ENCODE peak calls at places on chromosomes 1 and 21, in four cellular contexts. Z, V, C and L are unnamed samples. For H3K4me1, the result is how much of the 10 kb centered on the place peaks cover.

GRCh38 chr1:42152119-42152518 is 1.1 kb upstream of the GUCA2B start:
- DNase-seq in V (no peak), Z (no peak), C (no peak), L (no peak)

GRCh38 chr1:213507472-213508223 is 456.6 kb downstream of the RPS6KC1 start:
- DNase-seq in C (peak), V (no peak), Z (no peak), L (no peak)

GRCh38 chr1:200139661-200140250 is 112.2 kb downstream of the NR5A2 start:
- DNase-seq in C (peak), Z (peak), V (peak), L (peak)

GRCh38 chr1:240998024-240998423 is 359.0 kb downstream of the RGS7 start:
- DNase-seq in V (no peak), C (no peak), Z (no peak), L (no peak)

GRCh38 chr1:28258628-28259251 is 578 bp upstream of the SESN2 start:
- DNase-seq in V (no peak), C (no peak), Z (peak), L (no peak)

GRCh38 chr1:169003864-169004516 is 102.5 kb upstream of the ATP1B1 start:
- DNase-seq in V (no peak), Z (no peak), C (no peak), L (no peak)

GRCh38 chr1:170240409-170240808 is 94.7 kb downstream of the NTMT2 start:
- DNase-seq in Z (no peak), C (no peak), V (no peak), L (no peak)

GRCh38 chr1:192477630-192478029 is 97.9 kb upstream of the RGS1 start:
- DNase-seq in Z (peak), V (no peak), C (peak), L (no peak)

GRCh38 chr1:230291731-230292620 is 134.2 kb downstream of the PGBD5 start:
- DNase-seq in Z (no peak), C (no peak), V (no peak), L (no peak)

GRCh38 chr21:38123626-38124025 is 133.2 kb upstream of the KCNJ15 start:
- DNase-seq in C (no peak), V (no peak), Z (no peak), L (no peak)

GRCh38 chr1:64343105-64343960 is 126.6 kb upstream of the CACHD1 start:
- DNase-seq in Z (no peak), C (no peak), V (peak), L (peak)

GRCh38 chr1:94531664-94532063 is 9.9 kb downstream of the F3 start:
- DNase-seq in V (no peak), Z (no peak), C (no peak), L (no peak)

GRCh38 chr1:95625224-95625623 is 391.2 kb downstream of the RWDD3 start:
- DNase-seq in C (peak), Z (no peak), V (no peak), L (no peak)

GRCh38 chr1:76066390-76066789 is 8.2 kb upstream of the ST6GALNAC3 start:
- DNase-seq in Z (no peak), V (no peak), C (no peak), L (no peak)

GRCh38 chr1:168288311-168289052 is 7.8 kb downstream of the TBX19 start:
- DNase-seq in C (no peak), V (no peak), Z (peak), L (no peak)

GRCh38 chr21:41188476-41189146 is 20.7 kb downstream of the BACE2 start:
- DNase-seq in Z (no peak), V (no peak), C (no peak), L (no peak)

GRCh38 chr1:235156265-235156664 is 4.8 kb downstream of the RBM34 start:
- DNase-seq in Z (no peak), V (no peak), C (peak), L (no peak)

GRCh38 chr1:64515427-64515826 is 45.5 kb downstream of the CACHD1 start:
- DNase-seq in C (no peak), V (no peak), Z (no peak), L (no peak)

GRCh38 chr1:217919683-217920502 is 288.7 kb downstream of the SPATA17 start:
- DNase-seq in C (no peak), V (no peak), Z (no peak), L (no peak)

GRCh38 chr1:161119017-161119378 is 1.1 kb downstream of the NIT1 start:
- DNase-seq in C (no peak), Z (peak), V (no peak), L (no peak)

GRCh38 chr1:54842963-54843362 is 41.8 kb upstream of the TTC22 start:
- DNase-seq in C (no peak), V (no peak), Z (no peak), L (no peak)

GRCh38 chr21:16309250-16309971 is 579.6 kb downstream of the USP25 start:
- DNase-seq in Z (no peak), C (no peak), V (no peak), L (no peak)

GRCh38 chr21:26956216-26956615 is 10.7 kb downstream of the ADAMTS5 start:
- DNase-seq in C (no peak), V (no peak), Z (no peak), L (no peak)

GRCh38 chr21:26954591-26955214 is 12.2 kb downstream of the ADAMTS5 start:
- DNase-seq in V (no peak), Z (no peak), C (no peak), L (no peak)

GRCh38 chr21:26948194-26948593 is 18.7 kb downstream of the ADAMTS5 start:
- DNase-seq in C (no peak), V (no peak), Z (no peak), L (no peak)

GRCh38 chr21:26949830-26950229 is 17.1 kb downstream of the ADAMTS5 start:
- DNase-seq in V (no peak), C (no peak), Z (no peak), L (no peak)

DNA sequence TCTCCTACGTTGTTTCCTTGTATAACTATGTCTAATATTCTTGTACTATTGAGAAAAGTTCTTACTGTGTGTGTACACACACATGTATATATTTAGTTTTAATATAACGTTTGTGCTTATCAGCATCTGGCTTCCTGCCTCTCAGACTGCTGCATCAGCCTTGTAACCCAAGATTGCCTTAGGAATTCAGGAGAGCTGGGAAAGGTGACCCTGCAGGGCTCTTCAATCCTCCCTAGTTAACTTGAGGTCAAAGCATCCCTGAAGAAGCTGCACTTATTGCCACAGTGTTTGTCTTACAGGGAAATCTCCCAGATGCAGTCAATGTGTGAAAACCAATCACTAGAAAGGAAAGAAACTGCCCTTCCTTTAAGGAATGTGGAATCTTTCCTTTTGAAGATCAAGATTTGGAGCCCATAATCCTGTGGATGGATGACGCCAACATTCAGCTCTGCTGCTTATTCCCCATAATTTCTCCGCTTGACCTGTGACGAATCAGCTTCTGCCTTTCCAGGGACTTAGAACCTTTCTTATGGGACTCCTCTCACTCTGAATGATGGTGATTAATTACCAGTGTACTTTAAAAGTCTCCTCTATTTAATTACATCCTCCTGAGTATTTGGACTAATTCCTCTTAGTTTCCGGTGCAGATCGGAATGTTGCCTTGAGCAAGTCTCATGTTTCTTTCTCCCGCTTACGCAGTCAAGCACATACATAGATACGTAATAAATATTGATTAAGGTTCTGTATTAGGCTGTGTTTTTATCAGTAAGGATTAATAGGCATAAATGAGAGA is 14.4 kb downstream of the ADAMTS5 start:
- DNase-seq in V (no peak), Z (no peak), C (no peak), L (no peak)
- H3K4me1 ChIP-seq in V (under half), Z (under half), C (under half), L (under half)

GRCh38 chr1:203124011-203124410 is 3.5 kb upstream of the ADORA1 start:
- DNase-seq in Z (no peak), C (no peak), V (no peak), L (no peak)

GRCh38 chr1:203126866-203127671 is 457 bp upstream of the ADORA1 start:
- DNase-seq in C (no peak), Z (no peak), V (no peak), L (no peak)

GRCh38 chr1:203126151-203126865 is 1.2 kb upstream of the ADORA1 start:
- DNase-seq in V (no peak), Z (peak), C (no peak), L (no peak)

GRCh38 chr1:203122159-203122558 is 5.4 kb upstream of the ADORA1 start:
- DNase-seq in C (no peak), Z (no peak), V (no peak), L (no peak)

DNA sequence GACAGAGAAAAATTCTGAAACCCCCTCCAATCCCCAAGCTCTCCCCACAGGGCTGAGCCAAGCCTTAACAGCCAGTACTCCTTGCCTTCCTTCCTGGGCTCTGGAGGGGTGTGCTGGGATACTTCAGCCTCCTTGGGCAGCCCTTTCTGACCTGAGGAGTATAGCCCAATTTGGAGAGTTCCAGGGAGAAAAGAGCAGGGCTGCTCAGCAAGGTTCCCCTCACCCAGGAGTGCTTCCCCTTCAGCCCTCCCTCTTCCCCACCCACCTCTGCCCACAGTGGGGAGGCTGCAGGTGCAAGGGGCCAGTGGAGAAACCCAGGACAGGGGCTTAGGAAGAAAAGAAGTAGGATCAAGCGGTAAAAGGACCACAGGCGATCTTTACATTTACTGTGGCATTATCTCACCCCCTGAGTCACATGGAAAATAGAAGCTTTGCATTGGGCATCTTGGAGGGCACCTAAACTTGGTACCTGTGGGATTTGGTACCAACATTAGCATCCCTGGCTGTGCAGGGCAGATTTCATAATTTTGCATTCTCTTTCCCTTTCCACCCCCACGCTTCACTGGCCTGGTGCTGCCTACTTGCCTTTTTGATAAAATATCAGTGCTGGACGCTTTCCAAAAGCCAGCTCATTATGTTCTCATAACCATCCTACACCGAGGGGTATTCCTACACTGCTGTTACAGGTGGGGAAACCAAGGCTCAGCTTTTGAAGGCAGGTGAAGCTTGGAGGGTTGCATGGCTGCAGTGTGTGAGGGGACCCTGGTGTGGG is 2.8 kb upstream of the ADORA1 start:
- DNase-seq in Z (peak), V (no peak), C (no peak), L (no peak)
- TF ChIP-seq TCF7L2 in Z (no peak), V (no peak), C (no peak), L (no peak)

GRCh38 chr1:26542781-26543443 is 13.4 kb downstream of the RPS6KA1 start:
- DNase-seq in C (no peak), V (no peak), Z (no peak), L (no peak)
- H3K4me1 ChIP-seq in C (under half), V (under half), Z (under half), L (under half)

DNA sequence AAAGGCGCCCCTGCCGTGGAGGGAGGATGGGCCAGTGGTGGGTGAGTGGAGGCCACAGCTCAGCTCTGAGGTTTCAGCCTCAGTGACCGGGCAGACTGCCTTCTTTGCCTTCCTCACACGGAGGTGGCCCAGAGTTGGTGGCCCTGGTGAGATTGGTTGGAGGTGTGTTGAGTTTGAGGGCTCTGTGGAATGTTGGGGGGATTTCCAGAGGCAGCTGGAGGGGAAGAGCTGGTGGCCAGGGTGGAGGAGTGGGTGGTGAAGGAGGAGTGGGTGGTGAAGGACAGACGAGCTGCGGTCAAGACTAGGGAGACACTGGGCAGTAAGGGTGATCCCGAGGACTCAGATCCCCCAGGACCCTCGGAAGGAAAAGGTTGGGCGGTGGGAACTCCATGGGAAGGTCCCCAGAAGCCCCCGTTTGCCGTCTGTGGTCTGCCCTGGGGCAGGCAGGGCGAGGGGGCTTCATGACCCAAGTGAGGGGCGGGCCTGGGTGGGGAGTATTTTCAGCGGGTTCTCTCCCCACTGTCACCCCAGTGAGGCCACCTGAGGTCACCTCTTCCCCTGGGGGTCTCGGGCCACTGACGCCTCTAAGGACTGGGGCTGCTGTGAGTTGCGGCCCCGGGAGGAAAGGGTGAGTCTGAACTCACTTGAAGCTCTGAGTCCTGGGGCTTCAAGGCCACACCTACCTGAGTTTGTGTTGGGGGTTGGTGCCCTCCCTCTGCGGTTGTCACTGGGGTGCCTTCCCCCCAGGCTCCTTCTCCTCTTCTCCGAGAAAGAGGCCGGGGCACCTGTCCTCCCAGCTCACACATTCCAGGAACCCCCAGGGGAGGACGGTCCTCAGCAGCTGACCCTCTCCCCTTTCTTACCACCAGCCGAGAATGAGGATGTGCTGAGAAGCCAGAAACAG is 22.7 kb upstream of the PIK3CD start:
- DNase-seq in Z (no peak), C (no peak), V (no peak), L (no peak)
- TF ChIP-seq TCF7L2 in Z (no peak), C (no peak), V (no peak), L (no peak)

GRCh38 chr21:36643374-36644250 is 55.3 kb upstream of the SIM2 start:
- DNase-seq in Z (no peak), C (no peak), V (no peak), L (no peak)

GRCh38 chr21:36642777-36643176 is 56.1 kb upstream of the SIM2 start:
- DNase-seq in C (no peak), V (no peak), Z (no peak), L (no peak)

GRCh38 chr21:36647279-36648093 is 51.4 kb upstream of the SIM2 start:
- DNase-seq in V (no peak), C (peak), Z (no peak), L (no peak)

GRCh38 chr21:36646645-36647044 is 52.3 kb upstream of the SIM2 start:
- DNase-seq in Z (no peak), V (no peak), C (no peak), L (no peak)

DNA sequence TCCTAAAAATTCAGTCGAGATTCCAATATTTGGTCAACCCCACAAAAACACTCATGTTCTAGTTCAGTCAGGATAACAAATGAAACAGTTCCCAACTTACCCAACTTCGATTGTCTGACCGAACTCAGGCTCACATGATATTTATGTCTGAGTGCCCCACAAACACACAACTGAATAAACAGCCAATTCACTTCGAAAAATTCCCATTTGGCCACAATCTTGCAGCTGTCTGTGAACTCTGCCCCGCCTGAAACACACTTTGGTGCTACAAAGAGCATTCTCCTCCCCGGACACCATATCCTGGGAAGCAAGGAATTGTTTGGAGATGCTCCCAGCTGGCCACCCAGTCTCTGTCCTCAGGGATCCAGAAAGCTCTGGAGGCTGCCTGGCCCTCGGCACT is 52.9 kb upstream of the SIM2 start:
- DNase-seq in V (no peak), Z (no peak), C (no peak), L (no peak)
- H3K4me1 ChIP-seq in V (under half), Z (under half), C (under half), L (under half)

GRCh38 chr1:5621692-5622091 is 370.5 kb downstream of the NPHP4 start:
- DNase-seq in C (no peak), Z (no peak), V (no peak), L (no peak)

GRCh38 chr1:5619469-5619868 is 372.8 kb downstream of the NPHP4 start:
- DNase-seq in V (no peak), C (no peak), Z (no peak), L (no peak)

GRCh38 chr1:5622412-5622811 is 369.8 kb downstream of the NPHP4 start:
- DNase-seq in V (no peak), C (no peak), Z (no peak), L (no peak)

GRCh38 chr1:5620997-5621396 is 371.2 kb downstream of the NPHP4 start:
- DNase-seq in C (peak), V (peak), Z (peak), L (no peak)

GRCh38 chr1:5620418-5620817 is 371.8 kb downstream of the NPHP4 start:
- DNase-seq in Z (no peak), V (no peak), C (no peak), L (no peak)
- TF ChIP-seq TCF7L2 in Z (no peak), V (no peak), C (no peak), L (no peak)